ENCODE peak calls at places on chromosome 13, in eight cellular contexts. Q, H, D, F, A, U, Z and N are unnamed samples. For H3K9me3 and H3K4me1, the result is how much of the 10 kb centered on the place peaks cover.

GRCh38 chr13:34721631-34722144 is 220.4 kb upstream of the NBEA start:
- DNase-seq in H (no peak), F (no peak), D (no peak), Z (no peak), A (no peak), U (no peak), Q (no peak), N (peak)

GRCh38 chr13:26605845-26606244 is 48.4 kb downstream of the WASF3 start:
- DNase-seq in A (no peak), F (no peak), Z (peak), H (no peak), Q (no peak), D (no peak), U (peak), N (peak)

GRCh38 chr13:93561553-93561952 is 334.9 kb downstream of the GPC6 start:
- DNase-seq in F (no peak), U (no peak), Z (no peak), A (no peak), H (no peak), Q (no peak), D (no peak), N (no peak)

GRCh38 chr13:45690636-45691035 is 11.5 kb upstream of the CBY2 start:
- DNase-seq in D (no peak), H (no peak), F (no peak), U (no peak), Q (no peak), A (no peak), Z (no peak), N (no peak)

GRCh38 chr13:38685974-38686571 is 804 bp upstream of the FREM2 start:
- DNase-seq in Z (peak), U (no peak), D (no peak), A (peak), Q (no peak), F (no peak), H (peak), N (no peak)

GRCh38 chr13:74062933-74063332 is 71.3 kb downstream of the KLF12 start:
- DNase-seq in Q (no peak), D (peak), A (peak), Z (no peak), U (no peak), F (peak), H (peak), N (no peak)

GRCh38 chr13:30895773-30896172 is 10.3 kb upstream of the MEDAG start:
- DNase-seq in U (no peak), Z (no peak), Q (no peak), H (peak), D (peak), A (peak), F (peak), N (no peak)

GRCh38 chr13:89205856-89206255 is 1534.7 kb downstream of the SLITRK5 start:
- DNase-seq in Z (no peak), Q (no peak), F (no peak), H (no peak), U (no peak), A (no peak), D (no peak), N (no peak)

GRCh38 chr13:71522976-71523517 is 344.0 kb downstream of the DACH1 start:
- DNase-seq in U (no peak), F (no peak), D (no peak), Z (no peak), A (no peak), H (no peak), Q (no peak), N (no peak)

GRCh38 chr13:76846363-76846762 is 39.8 kb downstream of the KCTD12 start:
- DNase-seq in A (no peak), Q (no peak), D (no peak), Z (no peak), F (no peak), H (no peak), U (no peak), N (no peak)

GRCh38 chr13:101919541-101920306 is 467.2 kb downstream of the ITGBL1 start:
- DNase-seq in U (no peak), F (peak), H (peak), D (no peak), Q (no peak), Z (peak), A (no peak), N (peak)

GRCh38 chr13:76223565-76223964 is 587.4 kb downstream of the LMO7 start:
- DNase-seq in D (no peak), H (peak), A (no peak), Z (peak), F (no peak), Q (no peak), U (no peak), N (no peak)

GRCh38 chr13:86193281-86193680 is 394.1 kb upstream of the SLITRK6 start:
- DNase-seq in H (no peak), Q (no peak), A (no peak), D (no peak), Z (no peak), F (no peak), U (no peak), N (no peak)

GRCh38 chr13:27516103-27516502 is 65.7 kb upstream of the MTIF3 start:
- DNase-seq in H (no peak), F (no peak), Q (no peak), U (no peak), D (no peak), Z (no peak), A (no peak), N (no peak)

GRCh38 chr13:74289861-74290260 is 155.7 kb upstream of the KLF12 start:
- DNase-seq in A (no peak), Q (no peak), H (no peak), U (no peak), Z (no peak), F (no peak), D (no peak), N (peak)

GRCh38 chr13:42377640-42378382 is 105.9 kb downstream of the AKAP11 start:
- DNase-seq in U (no peak), A (no peak), Q (no peak), F (no peak), D (no peak), Z (no peak), H (peak), N (no peak)

DNA sequence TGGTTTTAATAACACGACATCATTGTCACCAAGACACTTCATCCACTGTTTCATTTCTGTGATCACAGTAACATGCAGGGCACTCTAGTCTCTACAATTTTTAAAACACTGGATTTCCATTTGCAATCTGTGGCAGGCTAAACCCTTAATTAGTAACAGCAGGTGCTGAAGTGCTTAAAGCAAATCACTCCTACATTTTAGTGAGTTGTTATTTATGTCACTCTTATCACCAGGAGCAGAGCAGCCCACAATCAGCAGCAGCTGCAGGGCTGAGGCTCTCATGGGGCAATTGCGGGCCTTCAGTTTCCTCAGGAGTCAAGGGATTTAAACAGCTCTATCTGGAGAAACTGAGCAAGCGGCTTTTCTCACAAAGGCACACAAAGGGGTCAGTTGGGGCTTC is 1.6 kb downstream of the SOHLH2 start:
- DNase-seq in A (no peak), Z (no peak), H (peak), F (no peak), U (no peak), D (no peak), Q (no peak), N (no peak)
- H3K9me3 ChIP-seq in A (under half), Z (under half), H (under half), F (under half), U (under half), D (under half), Q (under half), N (under half)

DNA sequence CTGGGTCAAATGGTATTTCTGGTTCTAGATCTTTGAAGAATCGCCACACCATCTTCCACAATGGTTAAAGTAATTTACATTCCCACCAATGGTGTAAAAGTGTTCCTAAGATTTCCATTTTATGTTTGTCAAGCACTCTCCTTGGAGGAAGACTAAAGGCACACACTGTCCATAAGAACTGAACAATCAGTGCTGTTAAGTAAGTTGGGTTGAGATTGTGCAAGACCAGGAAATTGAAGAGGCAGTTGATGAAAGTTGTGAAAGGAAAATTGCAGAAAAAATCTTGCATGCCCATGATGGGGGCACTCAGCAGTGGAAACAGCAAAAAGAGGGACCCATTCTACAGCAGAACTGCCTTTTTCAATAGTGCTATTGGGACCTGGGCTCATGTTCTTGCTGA is 323.6 kb downstream of the DLEU7 start:
- DNase-seq in D (no peak), H (peak), A (no peak), Z (no peak), U (no peak), F (no peak), Q (no peak), N (no peak)
- H3K4me1 ChIP-seq in D (under half), H (under half), A (under half), Z (under half), U (under half), F (under half), Q (under half), N (under half)

DNA sequence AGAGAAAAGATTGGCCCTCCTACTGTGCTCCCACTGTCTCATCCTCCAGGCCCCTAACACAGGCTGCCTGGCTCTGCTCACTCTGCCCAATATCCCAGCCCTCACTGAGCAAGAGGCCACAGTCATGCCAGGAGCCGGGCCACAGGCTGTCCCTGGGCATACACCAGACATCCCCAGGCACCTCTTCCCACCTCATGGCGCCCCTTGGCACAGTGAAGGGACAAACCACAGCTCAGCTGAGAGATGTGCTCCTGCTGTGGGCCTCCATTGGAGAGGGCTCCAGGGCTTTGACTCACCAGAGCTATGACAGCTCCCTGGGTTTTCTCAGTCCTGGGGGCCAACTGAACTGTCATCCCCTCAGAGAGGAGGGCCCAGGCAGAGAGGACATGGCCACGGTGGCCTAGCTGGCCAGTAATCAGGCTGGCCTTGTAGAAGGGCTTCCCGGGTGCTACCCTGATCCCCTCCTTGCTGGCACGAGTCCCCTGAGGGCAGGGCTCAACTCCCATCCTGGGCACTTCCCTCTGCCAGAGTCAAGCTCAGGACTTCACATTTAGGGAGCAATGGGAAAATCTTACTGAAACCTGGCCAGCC is 220.9 kb downstream of the TUBA3C start:
- DNase-seq in H (no peak), F (no peak), A (no peak), Z (no peak), Q (no peak), D (no peak), U (no peak), N (no peak)
- H3K9me3 ChIP-seq in H (under half), F (half or more), A (under half), Z (half or more), Q (under half), D (under half), U (under half), N (under half)

DNA sequence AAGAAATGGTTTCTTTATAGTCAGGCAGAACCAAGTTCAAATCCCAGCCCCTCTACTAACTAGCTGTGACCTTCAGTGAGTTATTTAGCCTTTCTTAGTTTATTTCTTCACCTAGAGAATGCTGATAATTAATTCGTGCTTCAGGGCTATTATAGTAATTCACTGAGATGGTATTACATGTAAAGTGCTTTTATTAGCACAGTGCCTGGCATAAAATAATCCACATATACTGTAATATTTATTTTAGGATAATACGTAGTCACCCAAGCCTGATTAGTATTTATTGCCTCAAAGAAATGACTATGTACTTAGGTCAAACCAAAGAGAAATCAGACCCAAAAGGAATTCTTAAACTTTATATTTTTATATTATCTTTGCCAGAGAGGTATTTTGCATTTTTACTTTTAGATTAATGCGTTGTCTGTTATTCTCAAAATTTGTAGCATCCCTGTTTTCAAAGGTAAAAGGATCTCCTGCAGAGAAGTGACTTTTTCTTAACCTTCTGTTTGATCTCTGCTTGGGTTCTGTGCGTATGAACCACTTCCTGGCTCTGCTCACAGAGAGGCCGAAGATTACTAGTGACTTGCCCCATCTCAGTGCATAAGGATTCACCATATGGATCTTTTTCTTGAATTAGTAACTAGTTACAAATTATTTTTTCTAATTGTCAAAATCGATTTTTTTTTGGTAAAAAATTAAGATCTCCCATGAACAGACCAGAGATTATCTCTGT is 19.7 kb downstream of the UBAC2 start:
- DNase-seq in D (no peak), Z (no peak), Q (no peak), U (no peak), H (no peak), F (no peak), A (no peak), N (no peak)
- H3K4me1 ChIP-seq in D (under half), Z (under half), Q (under half), U (under half), H (under half), F (under half), A (under half), N (under half)

DNA sequence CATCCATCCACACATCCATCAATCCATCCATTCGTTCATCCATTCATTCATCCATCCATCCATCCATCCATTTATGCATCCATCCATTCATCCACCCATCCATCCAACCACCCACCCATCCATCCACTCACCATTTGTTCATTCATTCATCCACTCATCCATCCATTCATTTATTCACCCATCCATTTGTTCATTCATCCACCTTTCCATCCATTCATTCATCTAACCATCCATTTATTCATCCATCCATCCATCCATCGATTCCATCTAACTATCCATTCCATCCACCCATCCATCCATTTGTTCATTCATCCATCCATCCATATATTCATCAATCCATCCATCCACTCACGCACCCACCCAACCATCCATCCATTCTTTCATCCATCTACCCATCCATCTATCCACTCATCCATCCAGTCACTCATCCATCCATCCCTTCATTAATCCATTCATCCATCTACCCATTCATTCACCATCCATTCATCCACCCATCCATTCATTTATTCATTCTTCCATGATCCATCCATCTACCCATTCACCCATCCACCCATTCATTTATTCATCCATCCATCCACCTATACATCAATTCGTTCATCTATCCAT is 225.0 kb downstream of the TUBA3C start:
- DNase-seq in F (no peak), A (no peak), H (no peak), D (no peak), Z (no peak), Q (no peak), U (no peak), N (no peak)
- H3K9me3 ChIP-seq in F (half or more), A (under half), H (under half), D (under half), Z (half or more), Q (under half), U (under half), N (under half)

DNA sequence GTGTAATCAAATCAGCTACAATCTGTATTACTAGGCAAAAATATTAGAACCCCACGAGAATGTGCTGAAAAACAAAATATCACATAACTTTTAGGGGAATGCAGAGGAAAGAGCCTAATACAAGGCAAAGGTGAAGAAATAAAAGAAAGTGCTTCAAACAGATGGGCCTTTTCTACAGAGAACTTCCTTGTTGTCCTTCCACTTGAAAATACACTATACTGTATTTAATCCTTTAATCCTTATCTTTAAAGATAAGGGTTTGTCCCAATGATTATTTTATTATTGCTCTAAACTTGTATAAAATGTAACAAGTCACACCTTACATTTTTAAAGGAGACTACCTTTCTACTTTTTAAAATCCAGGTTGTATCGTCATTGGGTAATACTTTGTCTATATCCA is 296.5 kb downstream of the NDFIP2 start:
- DNase-seq in H (no peak), Z (no peak), F (no peak), A (no peak), U (no peak), Q (no peak), D (no peak), N (no peak)
- H3K4me1 ChIP-seq in H (half or more), Z (under half), F (under half), A (under half), U (under half), Q (under half), D (under half), N (under half)

GRCh38 chr13:97112451-97113152 is 109.5 kb upstream of the MBNL2 start:
- DNase-seq in Q (no peak), F (peak), Z (no peak), A (no peak), U (no peak), D (no peak), H (no peak), N (no peak)

GRCh38 chr13:97116754-97117153 is 105.4 kb upstream of the MBNL2 start:
- DNase-seq in D (no peak), F (peak), H (peak), U (no peak), A (peak), Z (no peak), Q (no peak), N (peak)

GRCh38 chr13:97113231-97114001 is 108.7 kb upstream of the MBNL2 start:
- DNase-seq in A (peak), Z (no peak), D (peak), Q (no peak), F (no peak), U (no peak), H (no peak), N (no peak)

GRCh38 chr13:97117388-97117910 is 104.7 kb upstream of the MBNL2 start:
- DNase-seq in H (no peak), U (no peak), A (no peak), F (no peak), D (no peak), Q (no peak), Z (no peak), N (no peak)

DNA sequence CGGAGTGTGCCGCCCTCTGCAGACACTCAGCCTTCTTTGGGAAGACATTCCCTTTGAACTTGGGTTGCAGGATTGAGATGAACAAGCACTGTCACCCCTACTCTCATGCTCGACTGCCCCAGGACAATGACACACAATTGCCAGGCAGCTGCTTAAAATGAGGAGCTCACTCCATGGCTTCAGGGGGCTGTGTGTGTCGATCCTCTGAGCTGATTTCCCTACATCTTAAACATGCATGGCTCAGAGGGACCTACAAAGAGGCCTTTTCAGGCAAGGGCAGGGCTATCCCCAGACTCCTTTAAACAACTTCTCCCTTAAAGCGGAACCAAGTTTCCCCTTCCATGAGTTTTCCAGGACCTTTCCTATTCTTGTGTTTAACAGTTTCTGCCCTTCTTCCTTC is 107.4 kb upstream of the MBNL2 start:
- DNase-seq in Q (no peak), U (no peak), A (no peak), H (no peak), D (no peak), F (no peak), Z (no peak), N (no peak)
- H3K9me3 ChIP-seq in Q (under half), U (under half), A (under half), H (under half), D (under half), F (under half), Z (under half), N (under half)

DNA sequence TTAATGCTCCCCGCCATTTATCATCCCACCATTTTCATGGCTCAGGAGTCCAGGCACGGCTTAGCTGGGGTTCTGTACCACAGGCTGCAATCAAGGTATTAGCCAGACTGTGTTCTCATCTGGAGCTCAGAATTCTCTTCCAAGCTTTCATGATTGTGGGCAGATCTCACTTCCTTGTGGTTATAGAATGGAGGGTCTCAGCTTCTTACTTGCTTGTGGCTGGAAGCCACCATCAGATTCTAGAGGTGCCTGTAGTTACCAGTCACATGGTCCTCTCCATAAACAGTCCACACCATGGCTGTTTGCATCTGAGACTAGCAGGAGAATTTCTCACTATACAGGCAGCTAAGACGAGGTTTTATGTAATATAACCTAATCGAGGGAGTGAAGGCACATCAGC is 45.1 kb upstream of the SLC46A3 start:
- DNase-seq in H (no peak), Z (no peak), U (no peak), D (no peak), Q (no peak), F (no peak), A (no peak), N (no peak)
- H3K4me1 ChIP-seq in H (under half), Z (under half), U (under half), D (under half), Q (under half), F (under half), A (under half), N (under half)

GRCh38 chr13:110961959-110962358 is 47.1 kb upstream of the ANKRD10 start:
- DNase-seq in D (no peak), Q (no peak), H (no peak), U (no peak), Z (no peak), F (no peak), A (no peak), N (no peak)
- H3K9me3 ChIP-seq in D (under half), Q (under half), H (under half), U (under half), Z (under half), F (under half), A (under half), N (under half)